ENCODE peak calls at places on chromosome 5, in six cellular contexts. Y is IMR-90, Z is HepG2, J is GM12878, O is K562, P is SK-N-SH. H is an unnamed sample.

GRCh38 chr5:148474025-148474511 is 90.3 kb downstream of the FBXO38 start:
- DNase-seq in Y (peak), Z (no peak), J (no peak), O (peak), P (no peak), H (no peak)

GRCh38 chr5:22889714-22890113 is 36.6 kb upstream of the CDH12 start:
- DNase-seq in Y (no peak), Z (no peak), J (no peak), O (no peak), P (no peak), H (no peak)

GRCh38 chr5:469752-470483 is 26.9 kb downstream of the EXOC3 start:
- DNase-seq in Y (no peak), Z (no peak), J (no peak), O (no peak), P (no peak), H (no peak)

GRCh38 chr5:140214831-140215230 is 39.8 kb downstream of the CYSTM1 start:
- DNase-seq in Y (peak), Z (no peak), J (no peak), O (no peak), P (no peak), H (no peak)

GRCh38 chr5:151947924-151948323 is 23.3 kb upstream of the GLRA1 start:
- DNase-seq in Y (no peak), Z (no peak), J (no peak), O (no peak), P (no peak), H (no peak)

GRCh38 chr5:96279796-96280542 is 153.1 kb downstream of the PCSK1 start:
- DNase-seq in Y (peak), Z (peak), J (peak), O (no peak), P (no peak), H (peak)

GRCh38 chr5:180140627-180141006 is 68.4 kb downstream of the RASGEF1C start:
- DNase-seq in Y (no peak), Z (no peak), J (no peak), O (no peak), P (peak), H (no peak)

GRCh38 chr5:14221768-14222167 is 78.6 kb downstream of the TRIO start:
- DNase-seq in Y (no peak), Z (no peak), J (no peak), O (no peak), P (no peak), H (no peak)

GRCh38 chr5:176899296-176899891 is at the start of gene HK3:
- DNase-seq in Y (no peak), Z (no peak), J (no peak), O (no peak), P (no peak), H (no peak)

GRCh38 chr5:63131618-63132285 is 553.1 kb downstream of the LRRC70 start:
- DNase-seq in Y (peak), Z (no peak), J (no peak), O (no peak), P (no peak), H (peak)

GRCh38 chr5:175713930-175714329 is 56.1 kb downstream of the HRH2 start:
- DNase-seq in Y (no peak), Z (no peak), J (no peak), O (no peak), P (no peak), H (no peak)

GRCh38 chr5:145752947-145753346 is 82.2 kb downstream of the PRELID2 start:
- DNase-seq in Y (peak), Z (no peak), J (no peak), O (no peak), P (no peak), H (no peak)

GRCh38 chr5:141366016-141366896 is 2.3 kb downstream of the PCDHGA5 start:
- DNase-seq in Y (no peak), Z (no peak), J (no peak), O (no peak), P (no peak), H (no peak)

GRCh38 chr5:118796081-118796480 is 192.3 kb downstream of the DTWD2 start:
- DNase-seq in Y (no peak), Z (no peak), J (no peak), O (no peak), P (no peak), H (no peak)

GRCh38 chr5:113606298-113607134 is 93.0 kb downstream of the YTHDC2 start:
- DNase-seq in Y (peak), Z (peak), J (peak), O (peak), P (peak), H (peak)

GRCh38 chr5:179345429-179346321 is at the start of gene ADAMTS2:
- DNase-seq in Y (peak), Z (no peak), J (no peak), O (peak), P (peak), H (no peak)

GRCh38 chr5:67221487-67222242 is 25.1 kb upstream of the CD180 start:
- DNase-seq in Y (no peak), Z (no peak), J (no peak), O (no peak), P (no peak), H (no peak)

GRCh38 chr5:139651863-139652787 is 4.0 kb downstream of the CXXC5 start:
- DNase-seq in Y (peak), Z (no peak), J (peak), O (peak), P (peak), H (peak)

GRCh38 chr5:33793836-33794549 is 97.8 kb downstream of the ADAMTS12 start:
- DNase-seq in Y (no peak), Z (no peak), J (no peak), O (no peak), P (no peak), H (no peak)

GRCh38 chr5:172868924-172869565 is 35.0 kb downstream of the ERGIC1 start:
- DNase-seq in Y (peak), Z (peak), J (no peak), O (peak), P (peak), H (peak)

GRCh38 chr5:150624334-150625163 is 15.9 kb upstream of the SYNPO start:
- DNase-seq in Y (no peak), Z (no peak), J (no peak), O (peak), P (peak), H (peak)

GRCh38 chr5:168885324-168886120 is 306.4 kb upstream of the PANK3 start:
- DNase-seq in Y (no peak), Z (no peak), J (no peak), O (no peak), P (peak), H (no peak)

GRCh38 chr5:163789870-163790269 is 284.5 kb downstream of the MAT2B start:
- DNase-seq in Y (peak), Z (no peak), J (no peak), O (no peak), P (no peak), H (no peak)

GRCh38 chr5:5523066-5523505 is 100.6 kb downstream of the ICE1 start:
- DNase-seq in Y (peak), Z (peak), J (peak), O (no peak), P (no peak), H (no peak)

GRCh38 chr5:131324311-131324710 is 60.5 kb downstream of the CDC42SE2 start:
- DNase-seq in Y (no peak), Z (no peak), J (no peak), O (no peak), P (no peak), H (no peak)

GRCh38 chr5:132055808-132056609 is 4.4 kb upstream of the IL3 start:
- DNase-seq in Y (no peak), Z (no peak), J (no peak), O (no peak), P (peak), H (no peak)

GRCh38 chr5:42949348-42950090 is 90.6 kb downstream of the ANXA2R start:
- DNase-seq in Y (peak), Z (peak), J (peak), O (no peak), P (peak), H (peak)

GRCh38 chr5:110321117-110321516 is 405.4 kb downstream of the TMEM232 start:
- DNase-seq in Y (no peak), Z (no peak), J (no peak), O (no peak), P (no peak), H (no peak)

GRCh38 chr5:117333011-117333410 is 758.4 kb upstream of the SEMA6A start:
- DNase-seq in Y (no peak), Z (no peak), J (no peak), O (no peak), P (no peak), H (no peak)

GRCh38 chr5:4339949-4340348 is 744.3 kb downstream of the IRX1 start:
- DNase-seq in Y (no peak), Z (no peak), J (no peak), O (no peak), P (no peak), H (no peak)

GRCh38 chr5:37723147-37723961 is 116.5 kb downstream of the GDNF start:
- DNase-seq in Y (no peak), Z (no peak), J (no peak), O (peak), P (no peak), H (peak)

GRCh38 chr5:131589510-131590348 is 45.3 kb downstream of the RAPGEF6 start:
- DNase-seq in Y (peak), Z (peak), J (peak), O (peak), P (peak), H (peak)

DNA sequence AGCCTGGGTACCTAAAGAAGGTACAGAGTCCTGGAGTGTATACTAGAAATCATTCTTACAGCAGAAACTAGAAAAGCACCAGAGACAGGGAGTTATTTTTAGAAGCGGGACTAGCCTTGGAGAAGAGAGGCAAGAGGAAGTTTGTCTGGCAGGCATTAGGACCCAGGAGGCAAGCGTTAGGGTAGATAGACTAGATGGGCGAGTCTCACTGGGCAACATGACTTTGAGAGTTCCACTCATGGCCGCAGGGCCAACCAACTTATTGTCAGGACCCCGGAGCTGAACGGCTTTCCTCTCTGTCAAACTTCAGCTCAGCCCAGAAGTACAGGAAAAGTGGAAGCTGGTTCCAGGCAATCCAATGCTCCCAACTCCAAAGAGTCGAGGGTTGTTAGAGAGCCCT is 34.1 kb upstream of the NPR3 start:
- DNase-seq in Y (no peak), Z (no peak), J (no peak), O (no peak), P (no peak), H (no peak)
- TF ChIP-seq SMC3 in Y (no peak), Z (no peak), J (no peak), O (no peak), P (no peak), H (no peak)

DNA sequence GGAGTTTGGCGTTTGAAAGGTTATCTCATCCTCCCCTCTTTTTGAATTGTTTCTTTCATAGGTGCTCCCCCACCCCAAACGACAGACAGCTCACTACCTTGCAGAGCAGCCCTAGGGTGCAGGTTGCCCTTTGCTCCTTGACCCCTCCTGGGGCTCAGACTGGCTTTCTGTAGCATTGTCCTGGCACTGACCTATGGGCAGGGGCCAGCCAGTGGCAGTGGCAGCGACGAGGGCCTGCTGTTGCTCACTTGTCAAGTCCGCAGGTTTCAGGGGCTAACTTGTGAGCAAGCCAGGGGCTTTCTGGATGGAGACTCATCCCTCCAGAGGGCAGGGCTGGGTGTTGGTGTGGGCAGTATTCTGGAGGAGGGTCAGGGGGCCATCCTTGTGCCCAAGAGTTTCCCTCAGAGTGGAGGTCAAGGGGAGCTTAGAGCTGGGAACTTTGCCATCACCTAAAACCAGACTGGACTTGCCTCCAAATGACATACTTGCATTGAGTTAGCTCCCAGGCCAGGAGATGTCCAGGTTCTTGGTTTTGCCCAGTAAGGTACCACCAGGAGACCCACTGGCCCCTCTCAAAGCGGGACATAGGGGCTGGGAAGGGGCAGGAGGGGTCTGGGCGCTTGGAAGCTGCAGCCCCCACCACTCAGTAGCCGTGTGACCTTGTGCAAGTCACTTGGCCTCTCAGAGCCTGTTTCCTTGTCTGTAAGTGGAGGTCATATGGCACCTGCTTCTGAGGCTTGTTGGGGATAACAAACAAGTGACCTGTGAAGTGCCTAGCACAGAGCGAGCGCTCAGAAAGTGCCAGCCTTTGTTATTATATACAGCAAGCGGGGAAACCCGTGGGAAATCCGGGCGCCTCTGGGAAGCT is 53.5 kb upstream of the CDKN2AIPNL start:
- DNase-seq in Y (no peak), Z (peak), J (peak), O (no peak), P (no peak), H (no peak)
- H3K4me3 ChIP-seq in Y (no peak), Z (peak), J (peak), O (peak), P (peak), H (peak)

DNA sequence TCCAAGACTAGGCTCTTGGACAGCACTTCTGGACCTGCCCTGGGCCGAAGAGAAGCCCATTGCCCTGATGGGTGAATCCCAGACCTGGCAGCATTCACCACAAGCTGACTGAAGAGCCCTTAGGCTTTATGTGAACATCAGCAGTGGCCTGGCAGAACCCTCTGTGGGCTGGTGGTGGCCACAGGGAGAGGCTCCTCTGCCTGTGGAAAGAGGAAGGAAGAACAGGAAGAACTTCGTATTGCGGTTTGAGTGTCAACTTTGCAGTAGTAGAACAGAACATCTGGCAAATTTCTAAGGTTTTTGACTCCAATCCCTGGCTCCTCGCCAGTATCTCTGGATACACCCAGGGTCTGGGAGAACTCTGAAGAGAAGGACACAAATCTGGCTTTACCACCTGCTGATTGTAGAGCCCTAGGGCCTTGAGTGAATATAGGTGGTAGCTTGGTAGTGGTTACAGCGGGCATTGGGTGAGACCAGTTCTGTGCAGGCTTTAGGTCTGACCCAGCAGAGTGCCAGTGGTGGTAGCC is 356.4 kb upstream of the GRAMD2B start:
- DNase-seq in Y (no peak), Z (no peak), J (no peak), O (no peak), P (no peak), H (no peak)
- TF ChIP-seq SMC3 in Y (no peak), Z (no peak), J (no peak), O (no peak), P (no peak), H (no peak)

DNA sequence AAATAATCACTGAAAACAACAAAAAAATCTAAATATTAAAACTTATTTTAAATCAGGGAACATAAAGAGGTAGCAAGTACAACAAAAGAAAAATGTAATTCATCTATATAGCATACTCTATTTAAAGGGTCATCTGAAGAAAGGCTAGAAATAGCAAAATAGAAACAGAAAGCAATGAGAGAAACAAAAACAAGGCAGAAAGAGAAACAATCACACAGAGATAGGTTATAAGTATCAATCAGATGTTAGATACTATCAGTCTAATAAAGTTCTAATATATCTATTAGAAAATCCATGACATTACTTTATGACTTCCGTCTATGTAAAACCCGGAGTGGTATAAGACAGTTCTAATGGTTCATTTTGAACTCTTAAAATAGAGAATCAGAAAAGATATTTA is 16.0 kb downstream of the RICTOR start:
- DNase-seq in Y (no peak), Z (no peak), J (no peak), O (no peak), P (no peak), H (no peak)
- H3K4me3 ChIP-seq in Y (peak), Z (no peak), J (peak), O (no peak), P (peak), H (peak)

DNA sequence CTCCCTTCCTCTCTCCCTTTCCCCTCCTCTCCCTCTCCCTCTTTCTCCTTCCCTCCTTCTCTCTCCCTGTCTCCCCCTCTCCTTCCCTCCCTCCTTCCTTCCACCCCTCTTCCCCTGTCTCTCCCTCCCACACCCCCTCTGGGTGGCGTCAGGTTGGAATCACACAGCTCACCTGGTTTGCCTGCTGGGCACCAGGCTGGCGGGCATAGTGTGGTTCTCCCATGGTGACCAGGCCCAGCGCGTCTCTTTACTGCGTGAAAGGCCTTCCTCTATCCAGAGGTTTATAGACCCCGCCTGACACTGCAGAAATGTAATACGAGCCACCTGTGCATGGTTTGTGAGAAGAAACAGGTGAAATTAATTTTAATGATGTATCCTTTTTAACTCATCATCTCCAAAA is 76.2 kb downstream of the MRPL36 start:
- DNase-seq in Y (no peak), Z (no peak), J (no peak), O (no peak), P (no peak), H (no peak)
- TF ChIP-seq SMC3 in Y (no peak), Z (no peak), J (no peak), O (no peak), P (no peak), H (no peak)

GRCh38 chr5:158373623-158374375 is 514.9 kb upstream of the CLINT1 start:
- DNase-seq in Y (no peak), Z (no peak), J (no peak), O (no peak), P (no peak), H (no peak)
- H3K4me3 ChIP-seq in Y (no peak), Z (no peak), J (no peak), O (no peak), P (no peak), H (no peak)

GRCh38 chr5:89265511-89266169 is 382.7 kb upstream of the MEF2C start:
- DNase-seq in Y (peak), Z (no peak), J (no peak), O (no peak), P (no peak), H (no peak)
- TF ChIP-seq SMC3 in Y (no peak), Z (no peak), J (no peak), O (no peak), P (no peak), H (no peak)